ENCODE peak calls at places on chromosomes 1 and 21, in nine cellular contexts. J is CD8-positive, alpha-beta T cell; N is stomach; G is CD4-positive, alpha-beta memory T cell; S is H1; K is sigmoid colon; R is upper lobe of left lung; C is mammary epithelial cell; D is cardiac muscle cell. Y is an unnamed sample.

GRCh38 chr1:12104417-12104816 is 41.3 kb downstream of the TNFRSF8 start:
- DNase-seq in J (no peak), N (no peak), G (no peak), S (no peak), K (no peak), R (no peak), C (no peak), D (no peak), Y (no peak)

GRCh38 chr21:41429305-41429704 is 3.3 kb downstream of the MX1 start:
- DNase-seq in J (no peak), N (no peak), G (no peak), S (no peak), K (no peak), R (no peak), C (no peak), D (no peak), Y (no peak)

GRCh38 chr1:233668725-233669294 is 54.9 kb downstream of the KCNK1 start:
- DNase-seq in J (no peak), N (no peak), G (no peak), S (no peak), K (no peak), R (no peak), C (peak; percentile 82), D (peak; percentile 46), Y (peak; percentile 40)

GRCh38 chr1:116448785-116449385 is 75.8 kb downstream of the ATP1A1 start:
- DNase-seq in J (no peak), N (no peak), G (no peak), S (no peak), K (no peak), R (no peak), C (peak; percentile 44), D (peak; percentile 50), Y (no peak)

GRCh38 chr1:239858058-239858457 is 233.6 kb upstream of the FMN2 start:
- DNase-seq in J (no peak), N (no peak), G (no peak), S (no peak), K (no peak), R (no peak), C (peak; percentile 3), D (no peak), Y (no peak)

GRCh38 chr1:45802343-45803298 is 791 bp upstream of the MAST2 start:
- DNase-seq in J (no peak), N (peak; percentile 59), G (no peak), S (peak; percentile 53), K (peak; percentile 94), R (no peak), C (peak; percentile 92), D (peak; percentile 94), Y (peak; percentile 5)

GRCh38 chr1:173779946-173780345 is 44.5 kb upstream of the DARS2 start:
- DNase-seq in J (no peak), N (no peak), G (no peak), S (no peak), K (no peak), R (no peak), C (no peak), D (no peak), Y (no peak)

GRCh38 chr1:10250663-10251062 is 40.3 kb downstream of the KIF1B start:
- DNase-seq in J (no peak), N (no peak), G (no peak), S (no peak), K (no peak), R (no peak), C (no peak), D (no peak), Y (no peak)

GRCh38 chr1:228367798-228368791 is 38.5 kb downstream of the TRIM11 start:
- DNase-seq in J (peak; percentile 11), N (no peak), G (no peak), S (no peak), K (peak; percentile 58), R (peak; percentile 73), C (no peak), D (no peak), Y (no peak)

GRCh38 chr1:62810420-62811274 is 26.7 kb downstream of the ATG4C start:
- DNase-seq in J (no peak), N (no peak), G (no peak), S (no peak), K (no peak), R (no peak), C (no peak), D (no peak), Y (no peak)

GRCh38 chr1:229048221-229048620 is 222.7 kb upstream of the RAB4A start:
- DNase-seq in J (no peak), N (no peak), G (no peak), S (no peak), K (no peak), R (no peak), C (no peak), D (peak; percentile 33), Y (no peak)

GRCh38 chr1:17498214-17498613 is 41.3 kb upstream of the ARHGEF10L start:
- DNase-seq in J (no peak), N (no peak), G (no peak), S (no peak), K (no peak), R (no peak), C (no peak), D (no peak), Y (no peak)

GRCh38 chr1:160326393-160326792 is 16.7 kb downstream of the COPA start:
- DNase-seq in J (no peak), N (no peak), G (no peak), S (no peak), K (no peak), R (no peak), C (no peak), D (no peak), Y (no peak)

GRCh38 chr1:71641013-71641412 is 560.2 kb upstream of the ZRANB2 start:
- DNase-seq in J (no peak), N (no peak), G (no peak), S (no peak), K (no peak), R (no peak), C (no peak), D (no peak), Y (no peak)

GRCh38 chr1:156775799-156776198 is 8.5 kb downstream of the PRCC start:
- DNase-seq in J (no peak), N (no peak), G (no peak), S (no peak), K (no peak), R (no peak), C (no peak), D (no peak), Y (no peak)
- H3K4me1 ChIP-seq in J (peaks cover 24% of the 10 kb centered on the region), N (peaks cover 34% of the 10 kb centered on the region), G (peaks cover 47% of the 10 kb centered on the region), S (no peaks in the 10 kb centered on the region), K (peaks cover 40% of the 10 kb centered on the region), R (peaks cover 13% of the 10 kb centered on the region), C (no peaks in the 10 kb centered on the region), D (peaks cover 48% of the 10 kb centered on the region), Y (peaks cover 33% of the 10 kb centered on the region)

GRCh38 chr1:169070547-169070946 is 35.9 kb upstream of the ATP1B1 start:
- DNase-seq in J (no peak), N (no peak), G (no peak), S (no peak), K (no peak), R (no peak), C (no peak), D (no peak), Y (no peak)

GRCh38 chr1:169072945-169073725 is 33.4 kb upstream of the ATP1B1 start:
- DNase-seq in J (no peak), N (no peak), G (no peak), S (no peak), K (no peak), R (no peak), C (no peak), D (no peak), Y (no peak)

DNA sequence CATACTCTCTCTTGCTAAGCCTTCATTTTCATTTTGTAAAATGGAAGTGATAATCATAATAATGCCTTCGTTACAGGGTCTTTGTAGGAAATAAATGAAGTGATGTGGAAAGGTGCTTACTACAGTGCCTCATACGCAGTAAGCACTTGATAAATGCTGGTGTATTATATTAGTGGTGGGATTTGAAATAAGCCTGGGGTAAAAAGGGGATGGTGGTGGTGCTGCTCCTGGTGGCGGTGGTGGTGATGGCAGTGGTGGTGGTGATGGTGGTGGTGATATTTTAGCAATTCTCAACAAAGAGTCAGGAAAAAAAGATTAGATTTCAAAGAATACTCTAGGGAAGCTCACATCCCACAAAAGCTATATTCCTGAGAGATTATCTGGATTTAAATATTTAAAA is 35.5 kb upstream of the ATP1B1 start:
- DNase-seq in J (no peak), N (no peak), G (no peak), S (no peak), K (no peak), R (no peak), C (no peak), D (no peak), Y (no peak)
- H3K4me3 ChIP-seq in J (no peak overlapping the region), N (no peak overlapping the region), G (no peak overlapping the region), S (no peak overlapping the region), K (no peak overlapping the region), R (no peak overlapping the region), C (no peak overlapping the region), D (no peak overlapping the region), Y (no peak overlapping the region)

GRCh38 chr1:39398278-39399010 is 93.0 kb upstream of the BMP8A start:
- DNase-seq in J (no peak), N (peak; percentile 59), G (peak; percentile 9), S (no peak), K (peak; percentile 82), R (no peak), C (peak; percentile 96), D (peak; percentile 98), Y (no peak)
- H3K4me1 ChIP-seq in J (peaks cover 28% of the 10 kb centered on the region), N (peaks cover 50% of the 10 kb centered on the region), G (peaks cover 67% of the 10 kb centered on the region), S (peaks cover 1% of the 10 kb centered on the region), K (peaks cover 61% of the 10 kb centered on the region), R (peaks cover 57% of the 10 kb centered on the region), C (peaks cover 59% of the 10 kb centered on the region), D (peaks cover 45% of the 10 kb centered on the region), Y (peaks cover 38% of the 10 kb centered on the region)

GRCh38 chr1:185648858-185649589 is 85.2 kb upstream of the HMCN1 start:
- DNase-seq in J (no peak), N (no peak), G (no peak), S (no peak), K (no peak), R (peak; percentile 68), C (no peak), D (no peak), Y (no peak)

GRCh38 chr1:185645201-185645640 is 89.0 kb upstream of the HMCN1 start:
- DNase-seq in J (no peak), N (no peak), G (no peak), S (peak; percentile 13), K (no peak), R (no peak), C (no peak), D (peak; percentile 56), Y (no peak)

GRCh38 chr1:185645686-185646085 is 88.5 kb upstream of the HMCN1 start:
- DNase-seq in J (no peak), N (no peak), G (no peak), S (no peak), K (no peak), R (no peak), C (no peak), D (peak; percentile 8), Y (no peak)

GRCh38 chr1:185644531-185644930 is 89.7 kb upstream of the HMCN1 start:
- DNase-seq in J (no peak), N (no peak), G (no peak), S (no peak), K (no peak), R (no peak), C (peak; percentile 95), D (no peak), Y (peak; percentile 44)

DNA sequence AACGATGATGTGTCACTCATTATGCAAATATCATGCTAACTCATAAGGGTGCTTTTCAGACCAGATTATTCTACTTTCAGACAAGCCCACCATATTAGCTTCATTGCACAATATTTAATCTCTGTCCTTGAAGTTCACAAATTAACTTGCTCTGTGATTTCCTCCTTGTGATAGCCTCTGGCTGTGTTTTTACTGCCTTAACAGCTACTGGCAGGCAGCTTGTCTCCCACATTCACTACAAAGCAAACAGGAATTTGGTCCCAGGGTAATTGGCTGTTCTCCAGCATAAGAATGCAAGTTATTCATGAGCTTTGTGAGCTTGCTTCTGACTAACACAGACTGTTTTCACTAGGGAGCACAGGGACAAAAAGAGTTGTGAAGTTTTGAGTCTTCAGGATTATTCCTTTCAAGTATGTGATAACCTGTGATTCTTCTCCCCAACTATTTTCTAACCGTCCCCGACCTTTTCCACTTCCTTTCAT is 87.9 kb upstream of the HMCN1 start:
- DNase-seq in J (no peak), N (peak; percentile 57), G (no peak), S (peak; percentile 83), K (no peak), R (no peak), C (peak; percentile 99), D (peak; percentile 99), Y (no peak)
- H3K4me3 ChIP-seq in J (no peak overlapping the region), N (no peak overlapping the region), G (no peak overlapping the region), S (no peak overlapping the region), K (no peak overlapping the region), R (no peak overlapping the region), C (peak overlapping the region; percentile 25), D (no peak overlapping the region), Y (peak overlapping the region; percentile 75)